ENCODE peak calls at places on chromosome 12, in seven cellular contexts. P, N, B, M, C, A and D are unnamed samples.
A peak's percentile ranks its signal among the peaks of the same experiment; 100 is the strongest.

GRCh38 chr12:115404761-115405470 is 720.9 kb upstream of the TBX3 start:
- DNase-seq in P (no peak), N (no peak), B (no peak), M (peak; percentile 75), C (no peak), A (no peak), D (no peak)

GRCh38 chr12:5716221-5716620 is 228.8 kb downstream of the ANO2 start:
- DNase-seq in P (no peak), N (no peak), B (no peak), M (no peak), C (no peak), A (no peak), D (no peak)

GRCh38 chr12:41190360-41190759 is 2.2 kb downstream of the PDZRN4 start:
- DNase-seq in P (peak; percentile 68), N (no peak), B (no peak), M (no peak), C (no peak), A (peak; percentile 40), D (peak; percentile 3)

GRCh38 chr12:20415641-20416040 is 47.3 kb downstream of the PDE3A start:
- DNase-seq in P (no peak), N (no peak), B (no peak), M (no peak), C (no peak), A (no peak), D (no peak)

GRCh38 chr12:122022393-122023338 is 982 bp downstream of the BCL7A start:
- DNase-seq in P (no peak), N (peak; percentile 70), B (no peak), M (no peak), C (peak; percentile 60), A (peak; percentile 77), D (peak; percentile 22)

GRCh38 chr12:38110026-38110699 is 206.4 kb upstream of the ALG10B start:
- DNase-seq in P (no peak), N (no peak), B (no peak), M (no peak), C (no peak), A (no peak), D (no peak)

GRCh38 chr12:81450920-81451739 is 308.0 kb downstream of the PPFIA2 start:
- DNase-seq in P (peak; percentile 48), N (no peak), B (peak; percentile 31), M (peak; percentile 40), C (no peak), A (no peak), D (peak; percentile 33)

GRCh38 chr12:938810-939209 is 10.7 kb downstream of the RAD52 start:
- DNase-seq in P (no peak), N (no peak), B (no peak), M (no peak), C (no peak), A (no peak), D (no peak)

GRCh38 chr12:123225443-123225842 is 7.5 kb downstream of the MPHOSPH9 start:
- DNase-seq in P (no peak), N (no peak), B (no peak), M (no peak), C (no peak), A (no peak), D (no peak)